ENCODE peak calls at places on chromosomes 13 and 19, in eight cellular contexts. A, V, U, W, E, T, K and P are unnamed samples. For H3K36me3, the result is how much of the 10 kb centered on the place peaks cover.

GRCh38 chr19:10036601-10037071 is 23.4 kb downstream of the RDH8 start:
- DNase-seq in E (no peak), A (no peak), V (peak), W (no peak), U (no peak), T (no peak), K (no peak), P (no peak)

GRCh38 chr19:39248806-39249205 is at the start of gene IFNL4:
- DNase-seq in V (no peak), U (no peak), T (no peak), E (no peak), A (no peak), K (no peak), W (no peak), P (no peak)

GRCh38 chr13:21405309-21405708 is 53.8 kb downstream of the ZDHHC20 start:
- DNase-seq in A (no peak), K (no peak), V (no peak), U (no peak), T (no peak), W (no peak), E (no peak), P (no peak)

GRCh38 chr13:94542917-94543316 is 53.0 kb downstream of the TGDS start:
- DNase-seq in K (no peak), W (no peak), V (no peak), T (no peak), E (no peak), U (no peak), A (no peak), P (no peak)

GRCh38 chr19:2495130-2495641 is 19.3 kb downstream of the GADD45B start:
- DNase-seq in E (no peak), W (peak), V (peak), A (peak), T (no peak), K (peak), U (peak), P (no peak)

GRCh38 chr13:110304256-110304655 is 2.7 kb downstream of the COL4A1 start:
- DNase-seq in K (no peak), E (peak), W (no peak), T (no peak), A (no peak), U (peak), V (no peak), P (no peak)

GRCh38 chr19:20038358-20039202 is 725 bp downstream of the ZNF682 start:
- DNase-seq in T (no peak), K (no peak), E (no peak), W (no peak), V (no peak), A (no peak), U (no peak), P (no peak)

GRCh38 chr19:55831846-55832245 is at the start of gene NLRP11:
- DNase-seq in W (no peak), E (no peak), A (no peak), U (no peak), V (no peak), K (no peak), T (no peak), P (no peak)

GRCh38 chr19:14115761-14116160 is 1.8 kb downstream of the PRKACA start:
- DNase-seq in A (no peak), E (no peak), W (no peak), T (no peak), V (no peak), K (no peak), U (no peak), P (no peak)

GRCh38 chr13:93318538-93318937 is 91.9 kb downstream of the GPC6 start:
- DNase-seq in W (no peak), V (no peak), U (no peak), A (no peak), E (no peak), K (no peak), T (no peak), P (no peak)

GRCh38 chr19:29651622-29652394 is 13.5 kb upstream of the PLEKHF1 start:
- DNase-seq in W (no peak), U (no peak), E (no peak), A (no peak), K (no peak), T (no peak), V (no peak), P (no peak)

GRCh38 chr19:47660435-47660832 is 51.5 kb downstream of the BICRA start:
- DNase-seq in K (no peak), V (no peak), W (no peak), U (no peak), E (no peak), A (no peak), T (no peak), P (no peak)

GRCh38 chr13:89925107-89925506 is 1422.4 kb upstream of the MIR17HG start:
- DNase-seq in U (no peak), E (no peak), V (no peak), A (peak), K (no peak), W (no peak), T (peak), P (no peak)

GRCh38 chr19:15025237-15025636 is 24.0 kb upstream of the CASP14 start:
- DNase-seq in T (no peak), A (peak), W (no peak), V (peak), E (no peak), U (no peak), K (no peak), P (no peak)

GRCh38 chr19:45682117-45682516 is 9.6 kb downstream of the SNRPD2 start:
- DNase-seq in T (no peak), U (no peak), K (no peak), A (peak), V (no peak), W (no peak), E (no peak), P (no peak)

GRCh38 chr19:49472936-49473335 is 1.1 kb upstream of the FLT3LG start:
- DNase-seq in E (no peak), U (no peak), V (no peak), K (no peak), A (peak), W (no peak), T (no peak), P (no peak)

GRCh38 chr19:45305421-45305820 is 17.3 kb downstream of the CKM start:
- DNase-seq in V (no peak), E (peak), T (no peak), K (no peak), W (no peak), U (no peak), A (peak), P (no peak)

GRCh38 chr13:70310720-70311119 is 202.5 kb upstream of the KLHL1 start:
- DNase-seq in T (no peak), E (peak), A (peak), K (no peak), W (no peak), V (no peak), U (no peak), P (peak)

GRCh38 chr19:660793-661426 is 2.1 kb downstream of the RNF126 start:
- DNase-seq in V (no peak), K (no peak), T (no peak), W (peak), U (no peak), A (no peak), E (no peak), P (no peak)

GRCh38 chr13:32582991-32583390 is 3.3 kb upstream of the PDS5B start:
- DNase-seq in E (no peak), U (no peak), T (no peak), V (no peak), A (no peak), W (no peak), K (no peak), P (no peak)

GRCh38 chr13:39616087-39616694 is 13.2 kb upstream of the LHFPL6 start:
- DNase-seq in K (no peak), W (peak), E (peak), V (peak), T (peak), U (peak), A (peak), P (no peak)

DNA sequence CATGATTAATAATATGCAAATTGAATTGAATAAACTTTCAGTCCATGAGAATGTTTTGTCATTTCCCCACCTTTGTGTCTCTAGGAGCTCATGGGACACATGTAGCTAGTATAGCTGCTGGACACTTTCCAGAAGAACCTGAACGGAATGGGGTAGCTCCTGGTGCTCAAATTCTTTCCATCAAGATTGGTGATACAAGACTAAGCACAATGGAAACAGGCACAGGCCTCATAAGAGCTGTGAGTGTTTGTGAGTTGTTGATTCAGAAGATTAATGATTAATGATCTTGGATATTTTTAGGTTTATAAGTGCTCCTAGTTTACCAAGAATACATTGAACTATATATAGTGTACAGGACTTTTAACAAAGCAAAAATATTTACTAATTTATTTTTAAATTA is 30.1 kb downstream of the TPP2 start:
- DNase-seq in A (no peak), U (no peak), V (no peak), K (no peak), E (no peak), T (no peak), W (no peak), P (no peak)
- H3K36me3 ChIP-seq in A (under half), U (under half), V (under half), K (under half), E (under half), T (under half), W (half or more), P (under half)

GRCh38 chr19:51018745-51019543 is 565 bp downstream of the KLK10 start:
- DNase-seq in T (no peak), K (no peak), A (peak), E (no peak), W (no peak), U (peak), V (peak), P (no peak)
- H3K4me3 ChIP-seq in T (peak), K (no peak), A (peak), E (no peak), W (peak), U (peak), V (no peak), P (peak)

GRCh38 chr19:3645067-3645396 is 18.4 kb upstream of the CACTIN start:
- DNase-seq in W (no peak), K (no peak), E (no peak), U (no peak), V (no peak), T (no peak), A (no peak), P (no peak)
- H3K36me3 ChIP-seq in W (half or more), K (under half), E (under half), U (under half), V (under half), T (under half), A (under half), P (under half)

GRCh38 chr13:99979453-99980200 is 2.0 kb upstream of the ZIC2 start:
- DNase-seq in U (no peak), T (no peak), A (peak), E (no peak), V (no peak), W (no peak), K (no peak), P (no peak)
- H3K4me3 ChIP-seq in U (no peak), T (peak), A (peak), E (peak), V (no peak), W (peak), K (no peak), P (no peak)

GRCh38 chr13:45439000-45439399 is 20.8 kb upstream of the SLC25A30 start:
- DNase-seq in U (no peak), T (no peak), W (no peak), V (no peak), E (no peak), A (no peak), K (no peak), P (no peak)
- H3K36me3 ChIP-seq in U (under half), T (under half), W (under half), V (under half), E (under half), A (under half), K (under half), P (under half)

GRCh38 chr13:73140804-73141203 is 82.0 kb downstream of the KLF5 start:
- DNase-seq in V (peak), E (no peak), W (no peak), U (no peak), K (no peak), A (no peak), T (no peak), P (no peak)

GRCh38 chr13:73138276-73138950 is 79.6 kb downstream of the KLF5 start:
- DNase-seq in V (peak), W (no peak), U (no peak), K (no peak), E (peak), A (no peak), T (no peak), P (no peak)

GRCh38 chr13:73136776-73137175 is 78.0 kb downstream of the KLF5 start:
- DNase-seq in K (no peak), V (no peak), T (no peak), E (no peak), U (no peak), A (no peak), W (no peak), P (no peak)

GRCh38 chr13:73141292-73141771 is 82.5 kb downstream of the KLF5 start:
- DNase-seq in T (no peak), A (no peak), K (no peak), W (no peak), U (no peak), V (peak), E (peak), P (no peak)

DNA sequence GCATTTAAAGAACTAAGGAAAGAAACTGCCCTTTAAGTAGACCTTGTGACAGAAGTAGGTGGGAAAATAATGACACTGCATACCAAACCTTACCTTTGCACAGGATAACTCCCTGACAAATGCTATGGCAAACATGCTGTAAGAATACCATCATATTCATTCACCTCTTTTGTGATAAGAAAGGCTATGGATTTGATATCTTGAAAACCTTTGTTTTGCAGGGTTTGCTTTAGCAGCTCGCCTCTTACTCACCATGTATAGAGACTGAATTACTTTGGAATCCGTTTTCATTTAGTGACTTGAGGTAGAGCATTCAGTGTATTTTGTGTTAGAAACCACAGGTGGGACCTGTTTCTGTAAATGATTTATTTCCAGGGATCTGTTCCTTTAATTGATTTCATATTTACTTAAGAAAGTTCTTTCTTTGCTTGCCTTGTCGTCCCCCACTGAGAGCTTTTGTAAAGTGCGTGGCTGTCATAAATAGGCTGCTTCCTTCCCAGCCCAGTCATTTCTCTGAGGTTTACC is 80.2 kb downstream of the KLF5 start:
- DNase-seq in E (no peak), U (no peak), T (no peak), K (no peak), W (no peak), V (peak), A (no peak), P (no peak)
- H3K4me3 ChIP-seq in E (no peak), U (no peak), T (no peak), K (no peak), W (no peak), V (no peak), A (no peak), P (no peak)

DNA sequence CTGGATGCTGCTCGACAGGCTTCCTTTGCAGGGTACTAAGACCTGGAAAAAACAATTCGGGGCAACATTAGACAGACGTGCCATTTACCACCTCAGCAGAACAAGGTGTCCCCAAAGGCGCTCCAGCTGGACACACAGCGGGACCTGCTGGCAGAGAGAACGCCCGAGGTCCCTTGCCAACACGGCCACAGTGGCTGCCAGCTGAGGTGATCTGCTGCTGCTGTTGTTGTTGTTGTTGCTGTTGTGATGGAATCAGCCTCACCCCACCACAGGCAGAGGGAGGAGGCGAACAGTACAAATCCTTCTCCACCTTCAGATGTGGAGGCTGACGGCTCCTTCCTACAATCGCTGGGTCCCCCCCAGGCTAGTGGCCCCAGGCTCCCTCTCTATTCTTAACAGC is 25.2 kb downstream of the ANKRD27 start:
- DNase-seq in T (no peak), A (peak), V (no peak), W (peak), E (no peak), U (no peak), K (no peak), P (no peak)
- H3K36me3 ChIP-seq in T (under half), A (under half), V (under half), W (under half), E (under half), U (under half), K (under half), P (under half)

DNA sequence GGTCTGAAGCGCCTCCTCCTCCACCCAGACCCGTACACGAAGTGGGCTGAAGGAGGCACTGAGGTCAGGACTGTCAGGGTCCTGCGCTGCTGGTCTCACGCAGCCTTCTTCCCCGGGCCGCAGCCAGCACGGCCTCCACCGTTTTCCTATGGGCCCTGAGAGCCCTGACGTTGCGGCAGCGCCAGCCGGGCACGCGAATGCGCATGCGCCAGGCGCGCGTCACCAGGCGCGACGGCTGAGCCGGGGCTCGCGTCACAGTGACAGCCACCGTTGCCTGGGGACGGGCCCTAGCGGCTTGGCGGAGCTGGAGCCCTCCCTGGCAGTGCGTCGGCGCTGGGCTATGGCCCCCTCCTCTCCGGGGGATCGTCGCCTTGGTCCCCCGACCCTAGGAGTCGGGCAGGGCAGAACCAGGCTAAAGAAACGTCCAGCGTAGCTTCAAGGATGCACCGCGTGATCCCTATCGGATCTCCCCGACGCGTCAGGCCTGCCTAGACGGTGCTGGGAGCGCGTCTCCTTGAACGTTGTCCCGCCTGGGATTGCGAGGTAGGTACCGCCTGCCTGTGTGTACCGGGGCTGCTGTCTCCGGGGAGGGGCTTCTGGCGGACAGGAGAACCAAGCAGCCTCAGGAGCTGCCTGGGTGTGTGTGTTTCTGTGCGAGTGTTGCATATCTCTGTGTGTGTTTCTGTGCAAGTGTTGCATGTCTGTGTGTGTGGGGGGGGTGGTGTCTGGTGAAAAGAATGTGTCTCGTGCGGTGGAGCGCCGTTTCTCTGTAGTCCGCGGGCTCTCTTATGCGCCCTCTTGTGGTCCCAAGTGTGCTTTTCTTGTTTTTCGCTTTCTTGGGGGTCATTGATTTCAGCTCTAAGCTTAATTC is 43.2 kb downstream of the ZNF571 start:
- DNase-seq in K (peak), V (no peak), E (peak), U (no peak), A (peak), T (peak), W (peak), P (peak)
- H3K4me3 ChIP-seq in K (peak), V (no peak), E (peak), U (no peak), A (no peak), T (no peak), W (peak), P (peak)

GRCh38 chr19:18007605-18007938 is 398 bp upstream of the ARRDC2 start:
- DNase-seq in E (peak), K (no peak), U (no peak), A (no peak), T (no peak), W (no peak), V (no peak), P (no peak)
- H3K36me3 ChIP-seq in E (under half), K (under half), U (under half), A (under half), T (under half), W (under half), V (under half), P (under half)

GRCh38 chr19:5293607-5294089 is 47.0 kb downstream of the PTPRS start:
- DNase-seq in T (no peak), V (peak), E (no peak), K (no peak), W (no peak), U (peak), A (peak), P (no peak)

GRCh38 chr19:5291588-5292193 is 48.9 kb downstream of the PTPRS start:
- DNase-seq in K (no peak), E (no peak), W (no peak), A (no peak), V (no peak), U (no peak), T (no peak), P (no peak)

GRCh38 chr19:5292843-5293606 is 47.6 kb downstream of the PTPRS start:
- DNase-seq in V (peak), A (peak), U (peak), K (peak), T (no peak), E (peak), W (peak), P (no peak)

GRCh38 chr19:5290336-5291262 is 50.0 kb downstream of the PTPRS start:
- DNase-seq in W (no peak), U (no peak), A (peak), K (no peak), V (no peak), E (no peak), T (no peak), P (no peak)

GRCh38 chr19:5292453-5292842 is 48.2 kb downstream of the PTPRS start:
- DNase-seq in V (peak), W (no peak), A (no peak), T (no peak), E (no peak), K (no peak), U (no peak), P (no peak)
- H3K4me3 ChIP-seq in V (peak), W (peak), A (peak), T (peak), E (peak), K (peak), U (peak), P (peak)